ENCODE peak calls at places on chromosomes 4 and X, in four cellular contexts. One of them, this sample, is unnamed.

GRCh38 chr4:35151816-35152572 is 1092.3 kb downstream of the ARAP2 start:
- DNase-seq in activated gamma-delta T cell treated with anti-CD3 and anti-CD28 coated beads, Interleukin-2, amount 50 U/mL, for 16 hours: no peak
- DNase-seq in choroid plexus epithelial cell: no peak
- DNase-seq in ACHN: peak; percentile 63
- DNase-seq in this sample: peak; percentile 24

GRCh38 chrX:136691028-136691809 is 43.3 kb downstream of the CD40LG start:
- DNase-seq in choroid plexus epithelial cell: peak; percentile 33
- DNase-seq in activated gamma-delta T cell treated with anti-CD3 and anti-CD28 coated beads, Interleukin-2, amount 50 U/mL, for 16 hours: no peak
- DNase-seq in ACHN: no peak
- DNase-seq in this sample: no peak

GRCh38 chrX:29172880-29173279 is 585.6 kb downstream of the IL1RAPL1 start:
- DNase-seq in activated gamma-delta T cell treated with anti-CD3 and anti-CD28 coated beads, Interleukin-2, amount 50 U/mL, for 16 hours: no peak
- DNase-seq in choroid plexus epithelial cell: peak; percentile 55
- DNase-seq in ACHN: no peak
- DNase-seq in this sample: no peak

GRCh38 chrX:119477812-119478232 is 9.6 kb downstream of the SLC25A5 start:
- DNase-seq in ACHN: peak; percentile 32
- DNase-seq in activated gamma-delta T cell treated with anti-CD3 and anti-CD28 coated beads, Interleukin-2, amount 50 U/mL, for 16 hours: no peak
- DNase-seq in choroid plexus epithelial cell: peak; percentile 97
- DNase-seq in this sample: peak; percentile 64

GRCh38 chrX:85570496-85570895 is 191.0 kb upstream of the POF1B start:
- DNase-seq in ACHN: no peak
- DNase-seq in choroid plexus epithelial cell: no peak
- DNase-seq in activated gamma-delta T cell treated with anti-CD3 and anti-CD28 coated beads, Interleukin-2, amount 50 U/mL, for 16 hours: no peak
- DNase-seq in this sample: no peak

GRCh38 chrX:107935200-107935599 is 47.0 kb downstream of the TEX13B start:
- DNase-seq in choroid plexus epithelial cell: peak; percentile 41
- DNase-seq in activated gamma-delta T cell treated with anti-CD3 and anti-CD28 coated beads, Interleukin-2, amount 50 U/mL, for 16 hours: no peak
- DNase-seq in ACHN: peak; percentile 84
- DNase-seq in this sample: peak; percentile 1

GRCh38 chr4:108159845-108160244 is 8.9 kb downstream of the LEF1 start:
- DNase-seq in choroid plexus epithelial cell: no peak
- DNase-seq in activated gamma-delta T cell treated with anti-CD3 and anti-CD28 coated beads, Interleukin-2, amount 50 U/mL, for 16 hours: no peak
- DNase-seq in ACHN: no peak
- DNase-seq in this sample: no peak

GRCh38 chrX:72201836-72202536 is 20.4 kb downstream of the PIN4 start:
- DNase-seq in activated gamma-delta T cell treated with anti-CD3 and anti-CD28 coated beads, Interleukin-2, amount 50 U/mL, for 16 hours: no peak
- DNase-seq in ACHN: peak; percentile 67
- DNase-seq in choroid plexus epithelial cell: peak; percentile 80
- DNase-seq in this sample: no peak

GRCh38 chrX:39125834-39126233 is 324.6 kb downstream of the MID1IP1 start:
- DNase-seq in ACHN: no peak
- DNase-seq in activated gamma-delta T cell treated with anti-CD3 and anti-CD28 coated beads, Interleukin-2, amount 50 U/mL, for 16 hours: no peak
- DNase-seq in choroid plexus epithelial cell: no peak
- DNase-seq in this sample: no peak

GRCh38 chr4:81405900-81406401 is 65.8 kb downstream of the RASGEF1B start:
- DNase-seq in choroid plexus epithelial cell: peak; percentile 90
- DNase-seq in activated gamma-delta T cell treated with anti-CD3 and anti-CD28 coated beads, Interleukin-2, amount 50 U/mL, for 16 hours: peak; percentile 7
- DNase-seq in ACHN: peak; percentile 71
- DNase-seq in this sample: peak; percentile 82

GRCh38 chr4:83651846-83652245 is 115.9 kb downstream of the GPAT3 start:
- DNase-seq in ACHN: no peak
- DNase-seq in activated gamma-delta T cell treated with anti-CD3 and anti-CD28 coated beads, Interleukin-2, amount 50 U/mL, for 16 hours: no peak
- DNase-seq in choroid plexus epithelial cell: no peak
- DNase-seq in this sample: no peak

GRCh38 chrX:21691512-21692018 is 33.4 kb upstream of the KLHL34 start:
- DNase-seq in choroid plexus epithelial cell: no peak
- DNase-seq in activated gamma-delta T cell treated with anti-CD3 and anti-CD28 coated beads, Interleukin-2, amount 50 U/mL, for 16 hours: no peak
- DNase-seq in ACHN: no peak
- DNase-seq in this sample: no peak

GRCh38 chr4:66647468-66647867 is 897.8 kb downstream of the CENPC start:
- DNase-seq in activated gamma-delta T cell treated with anti-CD3 and anti-CD28 coated beads, Interleukin-2, amount 50 U/mL, for 16 hours: no peak
- DNase-seq in choroid plexus epithelial cell: no peak
- DNase-seq in ACHN: no peak
- DNase-seq in this sample: no peak

GRCh38 chrX:119516157-119516702 is 48.0 kb downstream of the SLC25A5 start:
- DNase-seq in ACHN: peak; percentile 55
- DNase-seq in choroid plexus epithelial cell: peak; percentile 82
- DNase-seq in activated gamma-delta T cell treated with anti-CD3 and anti-CD28 coated beads, Interleukin-2, amount 50 U/mL, for 16 hours: peak; percentile 3
- DNase-seq in this sample: peak; percentile 44

GRCh38 chr4:72568959-72569718 is at the start of gene ADAMTS3:
- DNase-seq in activated gamma-delta T cell treated with anti-CD3 and anti-CD28 coated beads, Interleukin-2, amount 50 U/mL, for 16 hours: no peak
- DNase-seq in ACHN: peak; percentile 89
- DNase-seq in choroid plexus epithelial cell: peak; percentile 74
- DNase-seq in this sample: no peak

GRCh38 chr4:95188701-95189401 is 359.9 kb downstream of the UNC5C start:
- DNase-seq in choroid plexus epithelial cell: no peak
- DNase-seq in ACHN: no peak
- DNase-seq in activated gamma-delta T cell treated with anti-CD3 and anti-CD28 coated beads, Interleukin-2, amount 50 U/mL, for 16 hours: no peak
- DNase-seq in this sample: no peak

GRCh38 chrX:29419774-29420553 is 795.4 kb upstream of the MAGEB2 start:
- DNase-seq in ACHN: peak; percentile 3
- DNase-seq in activated gamma-delta T cell treated with anti-CD3 and anti-CD28 coated beads, Interleukin-2, amount 50 U/mL, for 16 hours: no peak
- DNase-seq in choroid plexus epithelial cell: peak; percentile 87
- DNase-seq in this sample: no peak

This sample was measured in LoVo.